ENCODE peak calls at places on chromosomes 7 and 10, in ten cellular contexts. H is breast epithelium, Q is upper lobe of left lung, P is stomach, C is SK-N-SH, V is endothelial cell of umbilical vein, T is H1, M is HCT116, W is sigmoid colon, K is HepG2. U is an unnamed sample.

GRCh38 chr7:27899601-27900000 is 159.6 kb downstream of the TAX1BP1 start:
- DNase-seq in Q (no peak), K (no peak), P (no peak), W (no peak), H (no peak), T (no peak), C (no peak), M (no peak), V (no peak), U (no peak)

GRCh38 chr10:35447693-35448407 is 111.5 kb downstream of the CCNY start:
- DNase-seq in W (no peak), H (peak; percentile 57), C (peak; percentile 40), K (peak; percentile 86), Q (no peak), T (peak; percentile 15), M (peak; percentile 10), V (peak; percentile 81), P (peak; percentile 51), U (no peak)

GRCh38 chr10:125097409-125098070 is 62.8 kb downstream of the CTBP2 start:
- DNase-seq in T (no peak), C (no peak), M (no peak), K (no peak), Q (no peak), W (peak; percentile 52), H (no peak), P (peak; percentile 16), V (no peak), U (no peak)

GRCh38 chr10:7819126-7819470 is 793 bp downstream of the TAF3 start:
- DNase-seq in V (peak; percentile 59), K (peak; percentile 51), C (no peak), W (no peak), T (no peak), Q (no peak), M (no peak), H (no peak), P (peak; percentile 51), U (peak; percentile 10)

GRCh38 chr7:100400656-100401055 is 27.4 kb downstream of the PILRA start:
- DNase-seq in M (peak; percentile 21), V (peak; percentile 30), K (peak; percentile 42), T (no peak), H (no peak), Q (no peak), C (peak; percentile 50), P (no peak), W (no peak), U (no peak)

GRCh38 chr7:149292101-149292823 is 30.3 kb downstream of the ZNF783 start:
- DNase-seq in P (no peak), V (no peak), M (no peak), K (no peak), W (no peak), H (no peak), T (no peak), C (peak; percentile 25), Q (no peak), U (no peak)

GRCh38 chr7:30915751-30916150 is 4.1 kb downstream of the AQP1 start:
- DNase-seq in M (no peak), P (no peak), T (no peak), C (no peak), H (no peak), W (no peak), K (no peak), V (no peak), Q (no peak), U (no peak)

GRCh38 chr7:55618913-55619312 is 46.6 kb upstream of the VOPP1 start:
- DNase-seq in T (no peak), Q (no peak), W (no peak), H (no peak), M (no peak), P (no peak), K (no peak), V (no peak), C (no peak), U (no peak)

GRCh38 chr7:129494041-129494440 is 8.3 kb upstream of the SMKR1 start:
- DNase-seq in Q (no peak), V (no peak), P (no peak), K (no peak), T (no peak), H (no peak), W (no peak), C (no peak), M (no peak), U (no peak)

GRCh38 chr10:84329094-84329611 is 764 bp downstream of the CCSER2 start:
- DNase-seq in V (peak; percentile 62), Q (no peak), T (no peak), M (no peak), P (no peak), H (no peak), K (peak; percentile 47), C (peak; percentile 40), W (no peak), U (peak; percentile 35)
- TF ChIP-seq POLR2AphosphoS5 in V (no peak), Q (no peak), T (no peak), M (no peak), P (no peak), H (no peak), K (no peak), C (no peak), W (no peak), U (no peak)

DNA sequence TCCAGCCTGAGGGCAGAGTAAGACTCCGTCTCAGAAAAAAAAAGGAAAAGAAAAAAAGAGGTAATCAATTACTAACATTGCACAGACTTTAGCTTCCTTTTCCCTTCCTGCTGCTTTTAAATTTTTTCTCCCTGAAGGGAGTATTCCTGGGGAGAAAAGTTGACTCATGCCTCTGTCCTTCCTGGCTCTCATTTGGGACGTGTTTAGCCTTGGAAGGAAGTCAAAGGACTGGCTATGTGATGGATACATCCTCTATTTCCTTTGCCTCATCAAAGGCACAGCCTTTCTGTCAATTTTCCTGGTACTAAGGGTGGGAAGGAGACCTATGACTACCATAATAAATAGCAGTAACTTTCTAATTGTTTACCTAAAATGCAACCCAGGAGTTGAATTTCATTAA is 77.6 kb downstream of the ITGA8 start:
- DNase-seq in W (no peak), V (peak; percentile 67), K (no peak), C (no peak), P (no peak), Q (no peak), H (no peak), M (no peak), T (no peak), U (no peak)
- TF ChIP-seq POLR2AphosphoS5 in W (no peak), V (peak; percentile 31), K (no peak), C (no peak), P (no peak), Q (peak; percentile 23), H (no peak), M (no peak), T (no peak), U (no peak)

DNA sequence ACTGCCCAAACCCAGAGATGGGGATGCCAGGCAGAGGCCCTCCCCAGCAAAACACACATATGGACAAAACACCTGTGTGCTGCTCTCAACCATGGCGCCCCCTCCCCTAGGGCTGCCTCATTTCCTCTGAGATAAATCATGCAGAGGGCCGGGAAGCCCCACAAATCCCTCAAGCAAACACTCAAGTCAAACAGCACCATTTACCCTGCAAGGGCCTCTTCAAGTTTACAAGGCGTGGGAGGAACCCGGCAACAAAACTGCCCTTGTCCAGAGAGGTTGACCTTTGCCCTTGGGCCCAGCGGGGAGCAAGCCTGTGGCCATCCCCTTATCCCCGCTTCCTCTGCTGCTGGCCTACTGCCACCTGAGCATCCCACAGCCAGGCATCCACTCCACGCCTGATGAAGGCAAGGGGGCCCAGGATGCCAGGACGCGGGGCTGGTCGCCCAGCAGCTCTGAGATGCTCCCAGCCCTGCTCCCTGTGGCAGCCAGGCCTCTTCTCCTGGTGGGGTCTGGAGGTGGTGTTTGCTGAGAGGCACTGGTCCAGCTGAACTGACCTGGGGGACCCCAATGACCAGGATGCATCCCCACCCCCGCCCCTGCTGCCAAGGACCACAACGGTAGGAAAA is 77.4 kb downstream of the DLG5 start:
- DNase-seq in K (peak; percentile 99), P (no peak), H (no peak), M (no peak), T (no peak), C (no peak), V (no peak), Q (no peak), W (no peak), U (no peak)
- TF ChIP-seq POLR2AphosphoS5 in K (no peak), P (no peak), H (no peak), M (no peak), T (no peak), C (no peak), V (no peak), Q (no peak), W (no peak), U (no peak)

DNA sequence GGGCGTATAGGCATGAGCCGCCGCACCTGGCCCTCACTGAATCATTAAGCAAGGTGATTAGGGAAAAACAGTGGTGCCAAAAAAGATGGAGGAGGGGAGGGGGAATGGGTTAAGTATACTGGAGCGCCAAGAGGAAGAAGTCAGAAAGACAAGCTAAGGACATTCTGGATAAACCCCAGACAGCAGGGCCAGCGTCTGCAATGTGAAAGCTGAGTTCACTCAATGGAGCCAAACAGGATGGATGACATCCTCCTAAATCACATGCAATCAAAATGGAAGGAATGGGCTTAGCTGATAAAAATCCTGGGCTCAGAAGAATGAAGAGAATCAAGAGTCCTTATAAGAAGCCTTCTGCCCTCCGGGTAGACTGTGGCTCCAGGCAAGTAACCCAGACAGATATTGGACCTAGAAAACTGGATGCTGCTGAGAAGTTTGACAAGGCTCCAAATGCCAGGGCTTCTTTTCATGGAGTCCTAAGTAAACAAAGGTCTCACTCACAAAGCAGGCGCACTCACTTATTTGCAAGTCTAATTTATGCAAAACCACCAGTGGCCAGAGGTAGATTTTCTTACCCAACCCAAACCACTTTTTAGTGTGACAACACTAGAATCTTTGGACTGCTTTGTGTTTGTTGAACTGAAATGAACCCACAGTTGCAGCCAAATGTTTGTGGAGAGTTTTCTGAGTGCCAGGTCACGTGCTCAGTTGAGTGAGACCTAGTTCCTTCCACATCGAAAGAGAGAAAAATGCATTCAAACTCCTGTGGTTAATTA is 519.1 kb upstream of the AUTS2 start:
- DNase-seq in W (no peak), P (no peak), T (no peak), M (no peak), Q (no peak), C (no peak), V (no peak), K (no peak), H (peak; percentile 48), U (no peak)
- TF ChIP-seq POLR2AphosphoS5 in W (no peak), P (no peak), T (no peak), M (no peak), Q (no peak), C (no peak), V (no peak), K (no peak), H (no peak), U (no peak)

U was measured in GM12892.